ENCODE peak calls at places on chromosomes 5 and 9, in seven cellular contexts. X is upper lobe of right lung; D is stimulated activated CD4-positive, alpha-beta T cell treated with anti-CD3 and anti-CD28 coated beads, Interleukin-12 subunit alpha, Interleukin-12 subunit beta, amount 100 ng/mL, for 24 hours; J is HFFc6; N is HCEC 1CT; L is activated gamma-delta T cell treated with anti-CD3 and anti-CD28 coated beads, Interleukin-2, amount 50 U/mL, for 16 hours; G is tibial nerve. U is an unnamed sample.

GRCh38 chr5:145925353-145925752 is 11.0 kb upstream of the SH3RF2 start:
- DNase-seq in X (no peak), D (no peak), J (peak; percentile 86), N (peak; percentile 89), L (no peak), G (no peak), U (peak; percentile 74)

GRCh38 chr9:100739666-100740065 is 161.8 kb downstream of the CAVIN4 start:
- DNase-seq in X (no peak), D (no peak), J (no peak), N (no peak), L (no peak), G (no peak), U (no peak)

GRCh38 chr5:50733737-50734136 is 67.3 kb downstream of the PARP8 start:
- DNase-seq in X (no peak), D (no peak), J (no peak), N (no peak), L (no peak), G (no peak), U (no peak)

GRCh38 chr9:101705135-101705661 is 33.2 kb downstream of the GRIN3A start:
- DNase-seq in X (no peak), D (no peak), J (no peak), N (no peak), L (no peak), G (peak; percentile 24), U (no peak)

GRCh38 chr5:159017787-159018186 is 81.9 kb downstream of the EBF1 start:
- DNase-seq in X (no peak), D (no peak), J (no peak), N (no peak), L (no peak), G (peak; percentile 39), U (peak; percentile 92)

GRCh38 chr5:147645172-147645571 is 135.3 kb upstream of the DPYSL3 start:
- DNase-seq in X (no peak), D (no peak), J (no peak), N (no peak), L (no peak), G (no peak), U (no peak)

GRCh38 chr5:122581629-122582028 is 193.3 kb upstream of the SNX2 start:
- DNase-seq in X (no peak), D (no peak), J (no peak), N (no peak), L (no peak), G (no peak), U (no peak)

GRCh38 chr5:158543539-158544387 is 556.0 kb downstream of the EBF1 start:
- DNase-seq in X (no peak), D (no peak), J (no peak), N (peak; percentile 3), L (no peak), G (peak; percentile 34), U (peak; percentile 63)

GRCh38 chr9:127875306-127875966 is 2.0 kb downstream of the AK1 start:
- DNase-seq in X (no peak), D (no peak), J (peak; percentile 24), N (no peak), L (no peak), G (no peak), U (peak; percentile 30)

GRCh38 chr5:157799578-157799977 is 56.1 kb downstream of the LSM11 start:
- DNase-seq in X (no peak), D (no peak), J (no peak), N (no peak), L (no peak), G (no peak), U (no peak)

GRCh38 chr5:1040571-1040970 is 32.0 kb downstream of the NKD2 start:
- DNase-seq in X (no peak), D (no peak), J (no peak), N (no peak), L (no peak), G (no peak), U (no peak)

GRCh38 chr9:114484854-114485443 is 20.3 kb downstream of the WHRN start:
- DNase-seq in X (no peak), D (no peak), J (peak; percentile 89), N (peak; percentile 97), L (peak; percentile 24), G (no peak), U (peak; percentile 63)

GRCh38 chr9:29965834-29966233 is 2392.6 kb upstream of the C9orf72 start:
- DNase-seq in X (no peak), D (no peak), J (no peak), N (no peak), L (no peak), G (no peak), U (no peak)

GRCh38 chr9:114770991-114771390 is 34.8 kb downstream of the TNFSF15 start:
- DNase-seq in X (no peak), D (no peak), J (no peak), N (no peak), L (no peak), G (no peak), U (no peak)

GRCh38 chr5:65854931-65855330 is 71.4 kb upstream of the ERBIN start:
- DNase-seq in X (no peak), D (no peak), J (peak; percentile 20), N (no peak), L (no peak), G (no peak), U (no peak)

GRCh38 chr9:26786571-26786970 is 106.0 kb downstream of the CAAP1 start:
- DNase-seq in X (no peak), D (no peak), J (no peak), N (no peak), L (no peak), G (no peak), U (no peak)

GRCh38 chr9:124139001-124139400 is 118.7 kb upstream of the NEK6 start:
- DNase-seq in X (no peak), D (no peak), J (peak; percentile 31), N (peak; percentile 69), L (no peak), G (no peak), U (peak; percentile 40)

GRCh38 chr9:1005043-1005667 is 28.7 kb downstream of the DMRT3 start:
- DNase-seq in X (no peak), D (no peak), J (peak; percentile 69), N (peak; percentile 69), L (no peak), G (peak; percentile 25), U (peak; percentile 57)

GRCh38 chr9:136705564-136705963 is 6.8 kb upstream of the DIPK1B start:
- DNase-seq in X (no peak), D (no peak), J (no peak), N (no peak), L (no peak), G (no peak), U (no peak)

GRCh38 chr5:178278358-178279023 is 45.9 kb upstream of the PHYKPL start:
- DNase-seq in X (no peak), D (no peak), J (no peak), N (no peak), L (no peak), G (no peak), U (no peak)

GRCh38 chr5:136021016-136021405 is 7.8 kb upstream of the TGFBI start:
- DNase-seq in X (no peak), D (no peak), J (peak; percentile 50), N (peak; percentile 50), L (no peak), G (no peak), U (peak; percentile 63)

U was measured in brain microvascular endothelial cell.